ENCODE peak calls at places on chromosomes 16 and 17, in seven cellular contexts. P is ELF-1, R is tibial artery, D is globus pallidus, A is fibroblast of pulmonary artery, C is left kidney, N is EH. F is an unnamed sample.

GRCh38 chr17:13575922-13576419 is 25.8 kb downstream of the HS3ST3A1 start:
- DNase-seq in D (no peak), N (no peak), C (no peak), P (peak), A (no peak), R (no peak), F (no peak)

GRCh38 chr16:23408242-23409201 is 44.5 kb downstream of the COG7 start:
- DNase-seq in P (peak), R (peak), C (peak), A (peak), N (peak), D (peak), F (no peak)

GRCh38 chr17:43584666-43585102 is 38.5 kb upstream of the ETV4 start:
- DNase-seq in C (no peak), P (no peak), D (no peak), R (no peak), A (peak), N (peak), F (no peak)

GRCh38 chr17:64687376-64687775 is 25.3 kb upstream of the SMURF2 start:
- DNase-seq in C (no peak), N (no peak), P (no peak), D (no peak), R (no peak), A (no peak), F (no peak)

GRCh38 chr17:36864827-36865320 is 72.4 kb upstream of the LHX1 start:
- DNase-seq in C (no peak), D (no peak), A (no peak), N (no peak), R (no peak), P (no peak), F (no peak)

GRCh38 chr17:61833536-61834203 is 29.7 kb downstream of the BRIP1 start:
- DNase-seq in A (peak), P (peak), C (no peak), D (no peak), R (no peak), N (peak), F (no peak)

GRCh38 chr17:40341808-40342574 is 22.5 kb downstream of the GJD3 start:
- DNase-seq in C (peak), D (no peak), A (peak), P (no peak), R (peak), N (peak), F (peak)

GRCh38 chr17:16189791-16190348 is 25.5 kb downstream of the NCOR1 start:
- DNase-seq in P (no peak), C (no peak), D (no peak), R (no peak), N (no peak), A (no peak), F (no peak)

GRCh38 chr17:49776864-49777263 is 11.6 kb upstream of the KAT7 start:
- DNase-seq in N (no peak), P (no peak), D (no peak), R (peak), C (no peak), A (no peak), F (no peak)

GRCh38 chr17:79942591-79943353 is 92.9 kb downstream of the TBC1D16 start:
- DNase-seq in P (peak), D (no peak), C (peak), A (no peak), R (peak), N (peak), F (peak)

GRCh38 chr16:72985148-72985882 is 62.6 kb downstream of the ZFHX3 start:
- DNase-seq in D (no peak), R (peak), A (peak), C (no peak), N (peak), P (no peak), F (no peak)

GRCh38 chr16:46830417-46830901 is 521 bp downstream of the C16orf87 start:
- DNase-seq in D (peak), P (peak), C (peak), N (no peak), A (peak), R (no peak), F (no peak)

GRCh38 chr17:28726912-28727726 is 1.1 kb upstream of the TLCD1 start:
- DNase-seq in P (peak), A (peak), D (peak), R (peak), C (peak), N (peak), F (peak)

F was measured in cardiac septum.